ENCODE peak calls at places on chromosome 16, in eight cellular contexts. B, M, N, D, J, K, R and P are unnamed samples.

GRCh38 chr16:67015317-67015731 is 13.6 kb upstream of the CBFB start:
- DNase-seq in D (no peak), N (no peak), K (no peak), B (no peak), J (no peak), M (no peak), R (no peak), P (no peak)

GRCh38 chr16:75541236-75541635 is 5.3 kb upstream of the CHST5 start:
- DNase-seq in R (no peak), B (no peak), J (no peak), D (no peak), N (no peak), M (no peak), K (no peak), P (no peak)

GRCh38 chr16:87541004-87541881 is 48.4 kb upstream of the ZCCHC14 start:
- DNase-seq in M (no peak), D (peak), K (no peak), N (no peak), J (peak), R (no peak), B (no peak), P (no peak)

GRCh38 chr16:47873434-47873833 is 282.4 kb downstream of the ABCC12 start:
- DNase-seq in K (peak), N (no peak), B (no peak), D (no peak), J (no peak), R (no peak), M (no peak), P (no peak)

GRCh38 chr16:52398491-52398960 is 148.4 kb downstream of the TOX3 start:
- DNase-seq in M (no peak), N (no peak), R (no peak), D (no peak), K (no peak), B (no peak), J (no peak), P (no peak)

GRCh38 chr16:71676236-71676635 is 48.3 kb downstream of the PHLPP2 start:
- DNase-seq in R (no peak), M (no peak), N (no peak), K (no peak), B (no peak), J (no peak), D (no peak), P (no peak)

GRCh38 chr16:65789546-65789945 is 576.9 kb upstream of the CDH5 start:
- DNase-seq in M (no peak), K (no peak), D (no peak), J (no peak), B (no peak), N (no peak), R (peak), P (no peak)

GRCh38 chr16:68575082-68575481 is 36.0 kb downstream of the ZFP90 start:
- DNase-seq in N (no peak), R (no peak), B (no peak), M (no peak), K (no peak), J (no peak), D (no peak), P (no peak)

GRCh38 chr16:13643412-13643811 is 276.5 kb upstream of the ERCC4 start:
- DNase-seq in N (no peak), J (no peak), R (no peak), B (no peak), K (no peak), D (no peak), M (no peak), P (no peak)

GRCh38 chr16:73056911-73057310 is 9.0 kb upstream of the ZFHX3 start:
- DNase-seq in N (no peak), M (no peak), D (no peak), R (no peak), J (no peak), B (no peak), K (no peak), P (no peak)

GRCh38 chr16:88672776-88673175 is 9.9 kb upstream of the MVD start:
- DNase-seq in R (peak), J (no peak), K (peak), B (no peak), M (no peak), N (no peak), D (no peak), P (no peak)

GRCh38 chr16:78742501-78743283 is 643.2 kb downstream of the WWOX start:
- DNase-seq in B (no peak), R (no peak), K (no peak), D (peak), M (peak), J (no peak), N (no peak), P (no peak)

GRCh38 chr16:88768041-88768876 is 16.8 kb downstream of the PIEZO1 start:
- DNase-seq in B (no peak), N (no peak), K (no peak), J (peak), D (peak), M (no peak), R (peak), P (no peak)

GRCh38 chr16:14559809-14560227 is 70.2 kb downstream of the PARN start:
- DNase-seq in M (no peak), N (no peak), J (no peak), K (no peak), R (no peak), B (no peak), D (peak), P (no peak)

GRCh38 chr16:67653131-67654068 is 6.7 kb downstream of the ACD start:
- DNase-seq in D (no peak), N (no peak), B (no peak), J (no peak), R (peak), M (no peak), K (no peak), P (no peak)

GRCh38 chr16:55900616-55901393 is 25.6 kb upstream of the CES5A start:
- DNase-seq in R (no peak), B (no peak), J (no peak), N (no peak), M (no peak), D (no peak), K (no peak), P (no peak)

GRCh38 chr16:80968386-80969113 is 38.1 kb downstream of the CMC2 start:
- DNase-seq in N (no peak), J (peak), K (no peak), R (no peak), M (no peak), B (no peak), D (no peak), P (no peak)

GRCh38 chr16:69108069-69108904 is 2.8 kb downstream of the HAS3 start:
- DNase-seq in D (no peak), B (no peak), N (no peak), K (peak), M (no peak), R (no peak), J (no peak), P (no peak)

DNA sequence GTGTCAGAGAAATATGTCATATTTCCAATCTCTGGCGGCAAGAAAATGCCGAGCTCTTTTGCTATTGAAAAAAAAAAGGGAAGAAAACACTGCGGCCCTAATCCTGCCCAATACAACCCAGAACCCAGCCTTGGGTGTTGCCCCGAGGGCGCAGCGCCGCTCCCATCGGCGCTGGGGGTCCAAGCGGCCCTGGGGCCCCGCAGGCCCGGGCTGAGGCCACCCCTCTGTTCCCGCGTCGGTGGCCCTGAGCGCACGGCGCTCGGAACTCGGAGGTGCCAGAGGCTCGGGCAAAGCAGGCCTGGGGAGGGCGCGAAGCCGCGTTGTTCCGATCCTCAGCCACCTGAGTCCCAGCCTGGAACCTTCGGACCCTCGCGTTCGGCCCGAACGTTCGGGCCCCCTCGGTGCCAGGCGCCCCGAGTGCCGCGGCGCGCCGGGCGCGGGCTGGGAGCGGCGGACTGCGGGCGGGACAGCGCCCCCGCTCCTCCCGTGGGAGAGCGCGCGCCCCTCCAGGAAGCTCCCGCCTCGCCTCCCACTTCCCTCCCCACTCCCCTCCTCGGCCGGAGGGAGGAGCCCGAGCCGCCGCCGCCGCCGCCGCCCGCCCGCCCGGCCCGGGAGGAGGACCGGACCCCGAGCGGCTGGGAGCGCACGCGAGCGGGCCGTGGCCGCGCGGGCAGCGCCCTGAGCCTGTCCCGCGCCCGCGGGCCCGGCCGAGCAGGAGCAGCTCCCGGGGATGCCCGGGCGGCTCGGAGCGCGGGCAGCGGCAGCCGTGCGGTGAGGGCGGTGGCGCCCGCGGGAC is at the start of gene CPNE2:
- DNase-seq in K (peak), J (peak), M (no peak), N (peak), D (peak), B (no peak), R (peak), P (no peak)
- TF ChIP-seq CTCF in K (no peak), J (no peak), M (no peak), N (no peak), D (no peak), B (no peak), R (no peak), P (no peak)

DNA sequence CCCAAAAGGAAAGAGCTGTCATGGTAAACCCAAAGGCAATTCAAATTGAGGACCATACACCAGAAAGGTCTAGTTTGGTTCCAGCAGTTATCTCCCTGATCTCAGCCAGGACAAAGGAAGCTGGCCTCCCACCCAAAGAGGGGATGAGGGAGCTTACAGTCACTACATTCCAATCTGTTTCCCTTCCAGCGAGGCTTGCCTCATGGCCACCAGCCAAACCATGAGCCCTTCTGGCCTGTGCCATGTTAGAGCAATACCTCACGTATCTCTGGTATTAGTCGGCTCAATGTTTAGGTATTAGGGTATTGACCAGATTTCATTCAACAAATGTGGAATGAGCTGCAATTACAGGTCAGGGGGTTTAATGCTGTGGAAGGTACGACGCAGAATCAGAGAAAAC is 8.4 kb downstream of the NDUFAB1 start:
- DNase-seq in B (peak), J (peak), K (no peak), N (no peak), D (no peak), M (no peak), R (no peak), P (no peak)
- TF ChIP-seq CTCF in B (no peak), J (no peak), K (no peak), N (no peak), D (no peak), M (no peak), R (no peak), P (no peak)

DNA sequence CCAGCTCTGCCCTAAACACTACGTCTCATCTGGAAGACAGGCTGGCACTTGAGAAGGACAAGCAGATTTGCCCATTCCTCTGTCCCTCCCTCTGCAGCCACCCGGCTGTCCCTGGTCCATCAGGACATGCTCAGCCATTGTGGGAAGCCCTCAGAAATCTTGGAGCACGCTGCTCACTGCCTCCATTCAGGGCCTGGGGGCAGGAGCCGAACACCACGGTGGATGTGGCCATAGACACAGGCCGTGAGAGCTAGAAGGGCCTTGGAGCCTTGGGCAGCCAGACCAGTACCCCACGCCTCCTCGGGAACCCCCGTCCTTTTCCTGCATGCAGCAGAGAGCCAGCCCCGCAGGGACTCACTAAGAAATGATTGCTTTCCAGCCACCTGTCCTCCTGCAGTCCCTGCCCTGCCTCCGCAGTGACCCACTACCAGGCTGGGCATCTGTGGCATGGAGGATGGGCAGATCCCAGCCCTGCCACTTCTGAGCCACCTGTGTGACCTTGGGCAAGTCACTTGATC is 3.4 kb downstream of the DOC2A start:
- DNase-seq in K (no peak), N (no peak), J (no peak), R (no peak), M (no peak), D (no peak), B (no peak), P (no peak)
- TF ChIP-seq CTCF in K (no peak), N (no peak), J (no peak), R (no peak), M (no peak), D (no peak), B (no peak), P (no peak)

GRCh38 chr16:57656342-57656955 is 11.7 kb upstream of the ADGRG3 start:
- DNase-seq in M (no peak), B (no peak), N (no peak), D (no peak), R (no peak), J (no peak), K (no peak), P (no peak)
- TF ChIP-seq CTCF in M (no peak), B (no peak), N (no peak), D (no peak), R (no peak), J (no peak), K (no peak), P (no peak)

GRCh38 chr16:8631373-8631772 is 9.9 kb downstream of the METTL22 start:
- DNase-seq in N (no peak), R (no peak), K (no peak), M (no peak), D (no peak), J (no peak), B (no peak), P (no peak)

GRCh38 chr16:8631818-8632217 is 10.3 kb downstream of the METTL22 start:
- DNase-seq in B (no peak), D (no peak), K (no peak), R (no peak), J (no peak), N (no peak), M (no peak), P (no peak)

GRCh38 chr16:8632675-8633182 is 11.2 kb downstream of the METTL22 start:
- DNase-seq in M (peak), B (no peak), R (no peak), K (no peak), N (no peak), J (no peak), D (peak), P (no peak)

GRCh38 chr16:8639694-8640093 is 18.2 kb downstream of the METTL22 start:
- DNase-seq in D (no peak), N (no peak), R (no peak), K (no peak), J (no peak), B (no peak), M (no peak), P (no peak)

DNA sequence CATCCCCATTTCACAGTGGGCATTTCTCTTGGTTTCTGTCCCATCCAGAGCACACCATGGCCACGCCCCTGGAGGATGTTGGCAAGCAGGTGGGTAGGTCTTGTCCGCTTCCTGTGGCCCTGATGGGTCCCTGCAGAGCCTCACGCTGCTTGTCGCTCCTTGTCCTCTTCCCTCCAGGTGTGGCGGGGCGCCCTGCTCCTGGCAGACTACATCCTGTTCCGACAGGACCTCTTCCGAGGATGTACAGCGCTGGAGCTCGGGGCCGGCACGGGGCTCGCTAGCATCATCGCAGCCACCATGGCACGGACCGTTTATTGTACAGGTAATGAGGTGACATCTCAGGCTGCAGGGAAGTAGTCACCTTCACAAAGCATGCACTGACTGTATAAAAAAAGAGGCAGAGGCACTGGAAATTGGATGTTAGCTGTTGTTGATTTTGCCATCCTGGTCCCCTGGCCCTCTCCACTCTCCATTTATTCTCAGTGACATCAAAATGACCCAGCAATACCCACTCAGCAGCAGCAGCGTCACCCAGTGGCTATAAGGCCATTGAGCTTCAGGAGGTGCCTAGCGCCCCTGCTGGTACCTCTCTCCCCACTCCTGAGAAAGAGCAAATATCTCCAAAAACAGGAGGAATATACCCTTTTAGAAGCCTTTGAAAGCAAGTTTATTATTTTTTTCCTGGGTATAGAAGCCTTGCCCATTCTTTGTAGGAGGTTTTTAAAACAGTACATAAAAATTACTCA is 13.7 kb downstream of the METTL22 start:
- DNase-seq in J (peak), D (no peak), N (no peak), B (no peak), M (no peak), R (peak), K (peak), P (no peak)
- TF ChIP-seq CTCF in J (peak), D (no peak), N (no peak), B (peak), M (no peak), R (peak), K (peak), P (no peak)

DNA sequence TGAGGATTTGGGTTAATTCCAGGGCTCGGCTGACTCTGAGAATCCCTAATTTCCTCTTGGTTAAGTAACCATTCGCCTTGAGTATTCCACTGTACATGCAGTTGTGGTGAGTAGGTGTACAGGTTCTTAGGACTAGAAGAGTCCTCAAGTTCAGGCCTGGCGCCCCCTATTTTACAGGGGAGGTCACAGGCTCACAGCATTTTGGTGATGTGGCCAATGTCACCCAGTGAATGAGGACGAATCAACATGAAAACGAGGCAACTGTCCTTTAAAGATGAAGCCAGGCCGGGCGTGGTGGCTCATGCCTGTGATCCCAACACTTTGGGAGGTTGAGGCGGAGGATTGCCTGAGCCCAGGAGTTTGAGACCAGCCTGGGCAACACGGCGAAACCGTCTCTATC is 55.4 kb downstream of the ABCC6 start:
- DNase-seq in N (no peak), R (no peak), D (no peak), B (no peak), K (no peak), J (no peak), M (no peak), P (no peak)
- TF ChIP-seq CTCF in N (no peak), R (no peak), D (no peak), B (no peak), K (no peak), J (no peak), M (no peak), P (no peak)

GRCh38 chr16:81971853-81972252 is 39.4 kb downstream of the SDR42E1 start:
- DNase-seq in N (no peak), D (no peak), B (no peak), R (no peak), K (no peak), M (no peak), J (no peak), P (no peak)

GRCh38 chr16:81973737-81974136 is 37.5 kb downstream of the SDR42E1 start:
- DNase-seq in D (no peak), K (peak), J (no peak), M (no peak), R (no peak), N (no peak), B (no peak), P (no peak)

DNA sequence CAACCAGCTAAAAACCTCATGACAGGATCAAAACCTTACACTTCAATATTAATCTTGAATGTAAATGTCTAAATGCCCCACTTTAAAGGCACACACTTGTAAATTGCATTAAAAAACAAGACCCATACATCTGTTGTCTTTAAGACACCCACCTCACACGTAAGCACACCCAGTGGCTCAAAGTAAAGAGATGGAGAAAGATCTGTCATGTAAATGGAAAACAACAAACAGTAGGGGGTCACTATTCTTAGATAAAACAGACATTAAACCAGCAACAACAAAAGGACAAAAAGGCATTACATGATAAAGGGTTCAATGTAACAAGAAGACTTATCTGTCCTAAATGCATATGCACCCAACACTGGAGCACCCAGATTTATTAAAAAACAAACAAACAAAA is 35.6 kb downstream of the SDR42E1 start:
- DNase-seq in M (no peak), D (no peak), K (no peak), N (no peak), J (no peak), B (no peak), R (no peak), P (no peak)
- TF ChIP-seq CTCF in M (no peak), D (no peak), K (no peak), N (no peak), J (no peak), B (no peak), R (no peak), P (no peak)